ENCODE peak calls at places on chromosomes 2 and 18, in seven cellular contexts. H, Y, C, I, G, E and A are unnamed samples. For H3K4me1, the result is how much of the 10 kb centered on the place peaks cover.

GRCh38 chr2:127726158-127726880 is 25.0 kb downstream of the SFT2D3 start:
- DNase-seq in H (no peak), Y (no peak), C (no peak), I (no peak), G (no peak), E (no peak), A (no peak)

GRCh38 chr18:74412106-74412880 is 44.8 kb downstream of the DIPK1C start:
- DNase-seq in H (no peak), Y (no peak), C (no peak), I (no peak), G (no peak), E (no peak), A (no peak)

GRCh38 chr2:58240938-58241755 is at the start of gene FANCL:
- DNase-seq in H (peak), Y (peak), C (peak), I (peak), G (peak), E (peak), A (peak)

GRCh38 chr2:18922276-18922675 is 332.9 kb upstream of the NT5C1B start:
- DNase-seq in H (peak), Y (no peak), C (no peak), I (no peak), G (no peak), E (no peak), A (no peak)

GRCh38 chr2:38164881-38165280 is 88.9 kb upstream of the CYP1B1 start:
- DNase-seq in H (no peak), Y (no peak), C (no peak), I (no peak), G (no peak), E (no peak), A (no peak)

GRCh38 chr2:196291873-196292800 is 120.8 kb upstream of the STK17B start:
- DNase-seq in H (no peak), Y (no peak), C (no peak), I (no peak), G (no peak), E (peak), A (peak)

GRCh38 chr2:224221455-224221913 is 180.4 kb downstream of the FAM124B start:
- DNase-seq in H (peak), Y (peak), C (no peak), I (no peak), G (no peak), E (no peak), A (peak)

GRCh38 chr2:198630384-198630783 is 826.0 kb downstream of the PLCL1 start:
- DNase-seq in H (peak), Y (no peak), C (no peak), I (no peak), G (no peak), E (no peak), A (no peak)

GRCh38 chr2:219171231-219171651 is 1.4 kb upstream of the SLC23A3 start:
- DNase-seq in H (peak), Y (peak), C (peak), I (peak), G (peak), E (peak), A (peak)

GRCh38 chr18:72720116-72720515 is 147.7 kb downstream of the NETO1 start:
- DNase-seq in H (no peak), Y (no peak), C (no peak), I (no peak), G (no peak), E (no peak), A (no peak)

GRCh38 chr2:175003875-175004729 is 1.1 kb downstream of the CHN1 start:
- DNase-seq in H (peak), Y (peak), C (no peak), I (no peak), G (no peak), E (no peak), A (no peak)

GRCh38 chr18:23971656-23972230 is 42.8 kb upstream of the TTC39C start:
- DNase-seq in H (no peak), Y (no peak), C (no peak), I (no peak), G (no peak), E (no peak), A (no peak)

GRCh38 chr2:43459455-43459854 is 136.4 kb downstream of the THADA start:
- DNase-seq in H (peak), Y (peak), C (no peak), I (no peak), G (no peak), E (no peak), A (peak)

GRCh38 chr2:120480346-120480902 is 134.5 kb downstream of the INHBB start:
- DNase-seq in H (no peak), Y (no peak), C (peak), I (no peak), G (no peak), E (no peak), A (peak)

GRCh38 chr2:129828829-129829228 is 150.6 kb upstream of the RAB6C start:
- DNase-seq in H (no peak), Y (no peak), C (no peak), I (no peak), G (no peak), E (no peak), A (no peak)

GRCh38 chr2:69741281-69742169 is at the start of gene ANXA4:
- DNase-seq in H (peak), Y (peak), C (peak), I (peak), G (peak), E (peak), A (peak)

GRCh38 chr2:220228310-220229006 is 601.0 kb downstream of the SLC4A3 start:
- DNase-seq in H (peak), Y (peak), C (no peak), I (no peak), G (no peak), E (no peak), A (peak)

GRCh38 chr2:111118455-111119003 is 2.2 kb upstream of the BCL2L11 start:
- DNase-seq in H (no peak), Y (no peak), C (no peak), I (peak), G (peak), E (no peak), A (no peak)

GRCh38 chr2:17878222-17879136 is at the start of gene KCNS3:
- DNase-seq in H (peak), Y (peak), C (peak), I (no peak), G (peak), E (peak), A (peak)

GRCh38 chr18:74742573-74742972 is 144.9 kb downstream of the ZNF407 start:
- DNase-seq in H (peak), Y (no peak), C (no peak), I (no peak), G (no peak), E (no peak), A (no peak)

GRCh38 chr2:162022290-162022945 is 51.6 kb downstream of the DPP4 start:
- DNase-seq in H (peak), Y (no peak), C (peak), I (no peak), G (no peak), E (no peak), A (no peak)

GRCh38 chr2:189952536-189953109 is 109.9 kb downstream of the MSTN start:
- DNase-seq in H (no peak), Y (no peak), C (no peak), I (no peak), G (no peak), E (no peak), A (no peak)

GRCh38 chr18:5167827-5168226 is 29.2 kb downstream of the AKAIN1 start:
- DNase-seq in H (no peak), Y (no peak), C (no peak), I (no peak), G (no peak), E (no peak), A (no peak)

GRCh38 chr18:5630057-5630765 is 86.4 kb upstream of the EPB41L3 start:
- DNase-seq in H (peak), Y (peak), C (peak), I (no peak), G (peak), E (peak), A (peak)

GRCh38 chr18:78918707-78919106 is 60.9 kb upstream of the SALL3 start:
- DNase-seq in H (no peak), Y (no peak), C (no peak), I (no peak), G (no peak), E (no peak), A (no peak)

GRCh38 chr2:215680605-215681598 is 245.0 kb upstream of the FN1 start:
- DNase-seq in H (peak), Y (peak), C (no peak), I (no peak), G (no peak), E (no peak), A (peak)

GRCh38 chr2:71804251-71804650 is 343.4 kb downstream of the CYP26B1 start:
- DNase-seq in H (peak), Y (no peak), C (no peak), I (no peak), G (no peak), E (no peak), A (peak)

GRCh38 chr2:174623106-174623680 is 25.6 kb upstream of the WIPF1 start:
- DNase-seq in H (no peak), Y (no peak), C (no peak), I (no peak), G (no peak), E (no peak), A (no peak)

GRCh38 chr2:8605350-8606065 is 76.3 kb upstream of the ID2 start:
- DNase-seq in H (peak), Y (peak), C (no peak), I (no peak), G (no peak), E (no peak), A (no peak)

GRCh38 chr2:169983506-169983905 is 156.3 kb downstream of the UBR3 start:
- DNase-seq in H (peak), Y (no peak), C (no peak), I (no peak), G (no peak), E (no peak), A (peak)

GRCh38 chr2:20212459-20212870 is 12.5 kb downstream of the SDC1 start:
- DNase-seq in H (no peak), Y (no peak), C (no peak), I (no peak), G (peak), E (no peak), A (peak)

GRCh38 chr2:26979761-26980160 is 9.3 kb downstream of the MAPRE3 start:
- DNase-seq in H (peak), Y (no peak), C (no peak), I (no peak), G (no peak), E (no peak), A (peak)

GRCh38 chr2:77512521-77512920 is 9.7 kb downstream of the LRRTM4 start:
- DNase-seq in H (no peak), Y (no peak), C (no peak), I (no peak), G (no peak), E (no peak), A (no peak)

DNA sequence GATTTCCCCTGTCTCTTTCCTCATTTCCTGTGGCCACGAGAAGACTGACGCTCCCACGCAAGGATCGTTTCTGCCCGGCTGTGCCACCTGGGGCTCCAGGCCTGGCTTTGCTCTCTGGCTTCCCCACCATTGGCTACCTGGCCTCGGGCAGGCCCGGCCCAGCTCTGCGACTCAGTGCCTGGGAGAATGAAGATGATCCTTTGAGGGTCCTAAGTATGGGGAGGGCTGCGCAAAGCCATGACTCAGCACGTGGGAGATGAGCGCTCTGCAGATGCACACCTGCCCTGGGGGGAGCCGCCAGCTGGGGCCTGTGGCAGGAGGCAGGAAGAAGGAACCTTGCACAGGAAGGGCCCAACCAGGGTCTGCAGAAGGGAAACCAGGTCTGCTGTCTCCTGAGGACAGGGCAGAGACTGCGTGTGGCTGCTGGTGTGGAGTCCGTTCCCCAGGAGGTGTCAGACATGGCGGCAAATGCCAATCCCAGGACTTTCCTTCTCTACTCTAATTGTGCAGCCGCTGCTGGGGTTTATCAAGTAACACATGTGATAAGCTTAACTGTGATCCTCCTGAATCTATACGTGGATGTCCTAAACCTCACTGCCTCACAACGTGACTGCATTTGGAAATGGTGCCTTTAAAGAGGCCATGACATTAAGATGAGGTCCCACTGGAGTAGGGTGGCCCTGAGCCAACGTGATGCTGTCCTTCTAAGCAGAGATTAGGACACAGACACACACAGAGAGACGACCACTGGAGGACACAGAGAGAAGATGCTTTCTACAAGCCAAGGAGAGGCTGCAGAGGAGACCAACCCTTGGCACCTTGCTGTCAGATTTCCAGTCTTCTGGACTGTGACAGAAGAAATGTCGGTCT is 32.8 kb downstream of the MBP start:
- DNase-seq in H (no peak), Y (no peak), C (no peak), I (peak), G (no peak), E (no peak), A (no peak)
- H3K4me3 ChIP-seq in H (no peak), Y (no peak), C (no peak), I (peak), G (no peak), E (no peak), A (no peak)

DNA sequence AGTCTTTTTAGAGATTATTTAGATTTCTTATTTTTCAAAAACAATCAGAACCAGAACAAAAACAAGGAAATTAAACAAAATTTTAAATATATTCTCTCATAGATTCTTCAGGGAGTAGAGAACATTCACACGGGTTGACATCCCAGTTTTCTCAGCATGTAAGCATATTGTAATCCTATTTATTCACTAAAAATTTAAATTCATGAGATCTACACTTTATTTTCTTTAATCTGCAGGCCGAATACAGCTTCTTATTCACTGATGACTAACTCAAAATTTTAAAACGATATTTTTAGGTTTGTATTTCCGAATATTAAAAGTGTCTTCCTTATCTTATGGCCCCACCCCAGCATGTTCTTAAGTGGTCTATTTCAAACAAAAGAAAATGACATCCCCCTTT is 262.4 kb downstream of the MEIS1 start:
- DNase-seq in H (no peak), Y (no peak), C (no peak), I (no peak), G (no peak), E (no peak), A (no peak)
- H3K4me1 ChIP-seq in H (under half), Y (under half), C (under half), I (under half), G (under half), E (under half), A (under half)

GRCh38 chr18:25798026-25798537 is 292.3 kb downstream of the SS18 start:
- DNase-seq in H (no peak), Y (no peak), C (no peak), I (no peak), G (no peak), E (no peak), A (no peak)

GRCh38 chr18:25799221-25799620 is 291.2 kb downstream of the SS18 start:
- DNase-seq in H (no peak), Y (no peak), C (no peak), I (no peak), G (no peak), E (no peak), A (no peak)

GRCh38 chr18:25795178-25795577 is 295.2 kb downstream of the SS18 start:
- DNase-seq in H (peak), Y (no peak), C (no peak), I (no peak), G (no peak), E (no peak), A (no peak)
- H3K4me3 ChIP-seq in H (peak), Y (no peak), C (no peak), I (no peak), G (no peak), E (no peak), A (no peak)

GRCh38 chr2:46650556-46651001 is 171.2 kb downstream of the TMEM247 start:
- DNase-seq in H (peak), Y (peak), C (peak), I (peak), G (peak), E (peak), A (peak)
- H3K4me1 ChIP-seq in H (half or more), Y (half or more), C (under half), I (under half), G (under half), E (under half), A (under half)

GRCh38 chr2:797556-797955 is 120.3 kb upstream of the TMEM18 start:
- DNase-seq in H (no peak), Y (no peak), C (no peak), I (no peak), G (no peak), E (no peak), A (no peak)

GRCh38 chr2:793236-793635 is 116.0 kb upstream of the TMEM18 start:
- DNase-seq in H (no peak), Y (no peak), C (no peak), I (no peak), G (no peak), E (no peak), A (no peak)

GRCh38 chr2:796151-796955 is 119.1 kb upstream of the TMEM18 start:
- DNase-seq in H (no peak), Y (no peak), C (no peak), I (no peak), G (no peak), E (no peak), A (no peak)

GRCh38 chr2:794554-795244 is 117.5 kb upstream of the TMEM18 start:
- DNase-seq in H (no peak), Y (no peak), C (no peak), I (no peak), G (peak), E (no peak), A (no peak)

GRCh38 chr2:795245-796041 is 118.2 kb upstream of the TMEM18 start:
- DNase-seq in H (no peak), Y (no peak), C (no peak), I (no peak), G (peak), E (no peak), A (no peak)
- H3K4me3 ChIP-seq in H (no peak), Y (no peak), C (no peak), I (no peak), G (no peak), E (no peak), A (no peak)

GRCh38 chr18:58965291-58965929 is 100.7 kb downstream of the ZNF532 start:
- DNase-seq in H (no peak), Y (no peak), C (no peak), I (no peak), G (no peak), E (no peak), A (no peak)
- H3K4me1 ChIP-seq in H (under half), Y (under half), C (under half), I (under half), G (under half), E (under half), A (under half)

DNA sequence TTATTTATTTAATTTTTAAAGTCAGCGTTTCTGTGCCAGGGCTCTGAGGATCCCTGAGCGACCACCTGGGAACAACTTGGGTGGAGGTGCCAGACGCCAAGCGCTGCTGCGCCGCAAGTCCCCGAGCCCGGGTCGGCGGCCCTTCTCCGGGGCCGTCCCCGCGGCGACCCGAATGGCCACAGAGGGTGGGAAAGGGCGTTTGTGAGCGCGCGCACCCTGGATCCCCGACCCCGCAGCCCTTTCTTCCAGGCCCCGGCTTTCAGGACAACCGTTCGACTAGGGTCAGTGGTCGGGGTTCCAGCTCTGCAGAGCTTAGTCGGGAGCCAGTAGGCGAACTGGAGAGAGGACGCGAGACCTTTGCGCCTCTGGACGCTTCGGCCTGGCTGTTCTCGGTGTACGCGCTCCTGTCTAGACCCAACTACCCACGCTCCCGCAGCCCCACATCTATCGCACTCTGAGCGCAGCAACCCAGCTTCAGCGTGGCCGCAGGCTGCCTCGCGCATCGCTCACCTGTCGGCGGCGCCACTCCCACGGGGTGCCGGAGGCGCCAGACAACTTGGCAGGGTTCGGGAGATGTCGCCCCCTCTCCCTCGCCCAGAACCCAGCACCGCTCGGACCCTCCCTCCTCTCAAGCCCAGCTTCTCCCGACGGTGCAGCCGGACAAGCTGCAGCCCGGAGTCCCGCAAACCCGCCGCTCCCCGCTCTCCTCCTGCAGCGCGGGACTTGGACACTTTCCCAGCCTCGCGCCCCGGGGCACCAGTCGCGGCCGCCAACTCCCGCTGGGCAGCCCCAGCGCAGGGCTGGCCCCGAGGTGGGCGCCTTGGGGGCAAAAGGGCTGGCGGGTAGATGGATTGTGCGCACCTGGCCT is 785 bp downstream of the LYPD1 start:
- DNase-seq in H (peak), Y (peak), C (peak), I (no peak), G (peak), E (no peak), A (peak)
- H3K4me3 ChIP-seq in H (peak), Y (peak), C (peak), I (no peak), G (peak), E (peak), A (peak)